ENCODE peak calls at places on chromosomes 1 and 21, in four cellular contexts. One of them, this sample, is unnamed.

GRCh38 chr1:213679153-213679552 is 308.6 kb upstream of the PROX1 start:
- DNase-seq in endothelial cell: no peak
- DNase-seq in fibroblast of lung: no peak
- DNase-seq in fibroblast of the aortic adventitia: no peak
- DNase-seq in this sample: no peak

GRCh38 chr1:38014724-38015424 is 2.3 kb downstream of the UTP11 start:
- DNase-seq in endothelial cell: no peak
- DNase-seq in fibroblast of lung: no peak
- DNase-seq in fibroblast of the aortic adventitia: no peak
- DNase-seq in this sample: no peak

GRCh38 chr1:219220945-219221344 is 47.3 kb downstream of the LYPLAL1 start:
- DNase-seq in endothelial cell: no peak
- DNase-seq in fibroblast of lung: peak
- DNase-seq in fibroblast of the aortic adventitia: peak
- DNase-seq in this sample: no peak

GRCh38 chr1:119737040-119737682 is 25.4 kb downstream of the PHGDH start:
- DNase-seq in endothelial cell: peak
- DNase-seq in fibroblast of lung: peak
- DNase-seq in fibroblast of the aortic adventitia: peak
- DNase-seq in this sample: no peak

GRCh38 chr1:183787704-183788103 is 17.2 kb upstream of the RGL1 start:
- DNase-seq in endothelial cell: no peak
- DNase-seq in fibroblast of lung: no peak
- DNase-seq in fibroblast of the aortic adventitia: no peak
- DNase-seq in this sample: no peak

GRCh38 chr1:38613996-38614395 is 245.6 kb downstream of the RRAGC start:
- DNase-seq in endothelial cell: no peak
- DNase-seq in fibroblast of lung: no peak
- DNase-seq in fibroblast of the aortic adventitia: no peak
- DNase-seq in this sample: no peak

GRCh38 chr21:36479415-36480402 is at the start of gene CLDN14:
- DNase-seq in endothelial cell: no peak
- DNase-seq in fibroblast of lung: peak
- DNase-seq in fibroblast of the aortic adventitia: no peak
- DNase-seq in this sample: no peak

GRCh38 chr1:6779089-6779805 is 6.0 kb upstream of the CAMTA1 start:
- DNase-seq in endothelial cell: no peak
- DNase-seq in fibroblast of lung: no peak
- DNase-seq in fibroblast of the aortic adventitia: no peak
- DNase-seq in this sample: no peak

GRCh38 chr1:27564710-27565649 is 39.0 kb downstream of the AHDC1 start:
- DNase-seq in endothelial cell: no peak
- DNase-seq in fibroblast of lung: no peak
- DNase-seq in fibroblast of the aortic adventitia: no peak
- DNase-seq in this sample: no peak

GRCh38 chr1:10633416-10633815 is 158.7 kb downstream of the PEX14 start:
- DNase-seq in endothelial cell: no peak
- DNase-seq in fibroblast of lung: no peak
- DNase-seq in fibroblast of the aortic adventitia: no peak
- DNase-seq in this sample: no peak

GRCh38 chr1:201970334-201971159 is 11.9 kb upstream of the RNPEP start:
- DNase-seq in endothelial cell: no peak
- DNase-seq in fibroblast of lung: peak
- DNase-seq in fibroblast of the aortic adventitia: no peak
- DNase-seq in this sample: peak

GRCh38 chr1:204888294-204888693 is 17.6 kb downstream of the NFASC start:
- DNase-seq in endothelial cell: no peak
- DNase-seq in fibroblast of lung: peak
- DNase-seq in fibroblast of the aortic adventitia: peak
- DNase-seq in this sample: no peak

GRCh38 chr1:7491089-7491817 is 279.8 kb upstream of the VAMP3 start:
- DNase-seq in endothelial cell: no peak
- DNase-seq in fibroblast of lung: peak
- DNase-seq in fibroblast of the aortic adventitia: peak
- DNase-seq in this sample: peak

GRCh38 chr1:211384524-211384923 is 57.9 kb downstream of the TRAF5 start:
- DNase-seq in endothelial cell: no peak
- DNase-seq in fibroblast of lung: no peak
- DNase-seq in fibroblast of the aortic adventitia: no peak
- DNase-seq in this sample: no peak

GRCh38 chr21:45997495-45998275 is 16.1 kb downstream of the COL6A1 start:
- DNase-seq in endothelial cell: peak
- DNase-seq in fibroblast of lung: no peak
- DNase-seq in fibroblast of the aortic adventitia: no peak
- DNase-seq in this sample: no peak

GRCh38 chr1:169595764-169596711 is 9.8 kb upstream of the F5 start:
- DNase-seq in endothelial cell: peak
- DNase-seq in fibroblast of lung: peak
- DNase-seq in fibroblast of the aortic adventitia: peak
- DNase-seq in this sample: peak

GRCh38 chr1:25774206-25774804 is 25.7 kb upstream of the SELENON start:
- DNase-seq in endothelial cell: no peak
- DNase-seq in fibroblast of lung: no peak
- DNase-seq in fibroblast of the aortic adventitia: no peak
- DNase-seq in this sample: no peak

GRCh38 chr1:151689494-151689893 is 27.1 kb downstream of the CELF3 start:
- DNase-seq in endothelial cell: no peak
- DNase-seq in fibroblast of lung: no peak
- DNase-seq in fibroblast of the aortic adventitia: no peak
- DNase-seq in this sample: no peak

DNA sequence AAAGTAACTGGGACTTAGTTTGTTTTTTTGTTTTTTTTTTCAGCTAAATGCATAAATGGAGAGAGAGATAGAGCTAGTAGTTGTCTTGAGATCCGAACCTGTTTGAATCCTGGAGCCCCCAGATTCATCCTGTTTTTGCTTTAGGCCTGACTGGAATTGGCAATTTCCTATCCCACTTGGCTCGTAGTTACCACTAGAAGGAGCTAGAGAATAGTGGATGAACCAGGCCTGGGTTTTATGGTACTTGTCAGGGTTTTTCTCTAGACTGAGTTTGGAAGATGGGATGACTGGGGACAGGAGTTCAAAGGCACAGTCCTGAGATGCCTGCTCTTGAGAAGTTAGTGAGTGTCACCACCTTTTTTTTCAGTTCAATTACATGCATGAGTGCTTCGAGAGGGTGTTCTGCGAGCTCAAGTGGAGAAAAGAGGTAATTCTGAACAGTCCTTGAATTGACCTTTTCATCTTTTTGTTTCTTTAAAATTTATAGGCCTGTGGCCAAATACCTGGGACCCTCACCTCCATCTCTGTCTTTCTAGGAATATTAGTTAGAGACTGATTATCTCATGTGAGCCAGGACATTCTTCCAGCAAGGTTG is 23.4 kb downstream of the CELF3 start:
- DNase-seq in endothelial cell: no peak
- DNase-seq in fibroblast of lung: peak
- DNase-seq in fibroblast of the aortic adventitia: peak
- DNase-seq in this sample: peak
- TF ChIP-seq CTCF in endothelial cell: no peak
- TF ChIP-seq CTCF in fibroblast of lung: peak
- TF ChIP-seq CTCF in fibroblast of the aortic adventitia: peak
- TF ChIP-seq CTCF in this sample: peak

GRCh38 chr1:4932666-4933065 is 278.3 kb downstream of the AJAP1 start:
- DNase-seq in endothelial cell: no peak
- DNase-seq in fibroblast of lung: no peak
- DNase-seq in fibroblast of the aortic adventitia: no peak
- DNase-seq in this sample: no peak
- TF ChIP-seq CTCF in endothelial cell: no peak
- TF ChIP-seq CTCF in fibroblast of lung: no peak
- TF ChIP-seq CTCF in fibroblast of the aortic adventitia: no peak
- TF ChIP-seq CTCF in this sample: no peak

DNA sequence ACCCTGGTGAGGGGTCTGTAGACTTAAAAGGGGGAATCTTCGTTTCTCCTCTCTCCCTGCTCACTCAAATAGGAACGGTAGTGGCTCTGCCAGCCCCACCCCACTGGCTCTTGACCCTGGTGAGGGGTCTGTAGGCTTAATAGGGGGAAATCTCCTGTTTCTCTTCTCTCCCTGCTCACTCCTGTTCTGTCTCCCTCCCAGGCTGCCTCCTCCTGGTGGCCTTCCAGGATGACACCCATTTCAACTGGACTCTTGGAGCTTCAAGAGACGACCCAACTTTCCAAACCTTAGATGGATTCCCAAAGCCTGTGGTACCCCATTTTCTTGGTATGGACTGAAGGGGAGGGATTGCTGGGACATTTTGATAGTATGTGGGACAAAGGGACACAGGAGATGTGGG is 1.4 kb upstream of the EPHB2 start:
- DNase-seq in endothelial cell: peak
- DNase-seq in fibroblast of lung: no peak
- DNase-seq in fibroblast of the aortic adventitia: no peak
- DNase-seq in this sample: no peak
- TF ChIP-seq CTCF in endothelial cell: peak
- TF ChIP-seq CTCF in fibroblast of lung: no peak
- TF ChIP-seq CTCF in fibroblast of the aortic adventitia: peak
- TF ChIP-seq CTCF in this sample: peak

DNA sequence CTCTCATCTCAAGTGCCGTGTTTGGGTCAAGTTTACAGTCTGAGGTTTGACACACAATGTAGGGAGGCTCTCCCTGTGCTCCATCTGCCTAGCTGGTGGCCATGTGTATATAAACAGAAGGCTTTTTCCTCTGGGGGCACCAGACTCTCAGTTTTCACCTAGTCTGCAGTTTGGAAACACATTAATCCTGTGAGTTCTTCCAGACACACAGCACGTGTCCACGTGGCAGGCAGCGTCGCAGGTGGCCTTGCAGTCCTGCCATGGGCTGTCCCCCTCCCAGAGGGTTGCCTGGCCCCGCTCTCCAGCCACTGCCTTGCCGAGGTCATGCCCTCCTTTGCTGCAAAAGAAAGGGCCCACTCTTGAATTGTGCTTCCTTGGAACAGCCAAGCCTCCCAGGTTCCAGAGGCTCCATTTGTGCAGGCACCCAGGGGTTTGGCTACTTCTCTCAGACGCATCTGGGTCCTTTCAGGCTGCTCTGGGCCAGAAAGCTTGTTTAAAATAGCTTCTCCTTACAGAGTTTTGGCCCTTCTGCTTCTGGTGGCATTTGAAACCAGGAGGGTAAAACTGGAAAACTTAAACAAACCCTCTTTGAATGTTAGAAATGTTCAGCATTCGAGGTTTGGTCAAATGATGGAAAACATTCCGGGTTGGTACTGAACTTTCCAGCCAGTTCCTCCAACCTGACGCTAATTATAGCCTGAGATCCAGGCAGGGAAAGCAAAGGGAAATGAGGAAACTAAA is 4.4 kb upstream of the RUNX1 start:
- DNase-seq in endothelial cell: no peak
- DNase-seq in fibroblast of lung: peak
- DNase-seq in fibroblast of the aortic adventitia: peak
- DNase-seq in this sample: no peak
- TF ChIP-seq CTCF in endothelial cell: no peak
- TF ChIP-seq CTCF in fibroblast of lung: no peak
- TF ChIP-seq CTCF in fibroblast of the aortic adventitia: no peak
- TF ChIP-seq CTCF in this sample: peak